ENCODE peak calls at places on chromosomes 1 and 21, in six cellular contexts. One of them, this sample, is unnamed.

GRCh38 chr1:243505986-243506689 is 250.3 kb downstream of the SDCCAG8 start:
- DNase-seq in Peyer's patch: no peak
- DNase-seq in fibroblast of the aortic adventitia: no peak
- DNase-seq in uterus: no peak
- DNase-seq in sigmoid colon: no peak
- DNase-seq in GM20000: peak
- DNase-seq in this sample: no peak

GRCh38 chr21:43315244-43316137 is 111.4 kb downstream of the SIK1 start:
- DNase-seq in Peyer's patch: no peak
- DNase-seq in fibroblast of the aortic adventitia: no peak
- DNase-seq in GM20000: no peak
- DNase-seq in sigmoid colon: no peak
- DNase-seq in uterus: no peak
- DNase-seq in this sample: no peak

GRCh38 chr1:192159769-192160168 is 1.5 kb downstream of the RGS18 start:
- DNase-seq in uterus: no peak
- DNase-seq in Peyer's patch: no peak
- DNase-seq in GM20000: no peak
- DNase-seq in sigmoid colon: no peak
- DNase-seq in fibroblast of the aortic adventitia: no peak
- DNase-seq in this sample: no peak

GRCh38 chr1:231053493-231054162 is 13.6 kb upstream of the FAM89A start:
- DNase-seq in sigmoid colon: no peak
- DNase-seq in GM20000: no peak
- DNase-seq in fibroblast of the aortic adventitia: peak
- DNase-seq in uterus: peak
- DNase-seq in Peyer's patch: no peak
- DNase-seq in this sample: peak

GRCh38 chr1:84298688-84299535 is 2.6 kb upstream of the SAMD13 start:
- DNase-seq in sigmoid colon: peak
- DNase-seq in Peyer's patch: peak
- DNase-seq in fibroblast of the aortic adventitia: peak
- DNase-seq in uterus: peak
- DNase-seq in GM20000: peak
- DNase-seq in this sample: no peak

GRCh38 chr1:201703646-201704438 is 125.1 kb upstream of the IPO9 start:
- DNase-seq in GM20000: peak
- DNase-seq in Peyer's patch: peak
- DNase-seq in sigmoid colon: peak
- DNase-seq in fibroblast of the aortic adventitia: peak
- DNase-seq in uterus: peak
- DNase-seq in this sample: no peak

GRCh38 chr1:85284202-85284601 is 7.8 kb upstream of the BCL10 start:
- DNase-seq in fibroblast of the aortic adventitia: no peak
- DNase-seq in Peyer's patch: no peak
- DNase-seq in uterus: no peak
- DNase-seq in sigmoid colon: no peak
- DNase-seq in GM20000: no peak
- DNase-seq in this sample: no peak

GRCh38 chr1:47788761-47789160 is 208.4 kb downstream of the TRABD2B start:
- DNase-seq in Peyer's patch: no peak
- DNase-seq in fibroblast of the aortic adventitia: no peak
- DNase-seq in uterus: no peak
- DNase-seq in sigmoid colon: no peak
- DNase-seq in GM20000: no peak
- DNase-seq in this sample: no peak

GRCh38 chr1:227929746-227930472 is 17.8 kb downstream of the WNT9A start:
- DNase-seq in fibroblast of the aortic adventitia: no peak
- DNase-seq in uterus: no peak
- DNase-seq in sigmoid colon: no peak
- DNase-seq in GM20000: no peak
- DNase-seq in Peyer's patch: no peak
- DNase-seq in this sample: no peak

GRCh38 chr1:26799479-26800133 is 11.9 kb downstream of the PIGV start:
- DNase-seq in sigmoid colon: peak
- DNase-seq in Peyer's patch: no peak
- DNase-seq in uterus: peak
- DNase-seq in fibroblast of the aortic adventitia: peak
- DNase-seq in GM20000: no peak
- DNase-seq in this sample: no peak

GRCh38 chr1:185656663-185657062 is 77.5 kb upstream of the HMCN1 start:
- DNase-seq in fibroblast of the aortic adventitia: no peak
- DNase-seq in Peyer's patch: no peak
- DNase-seq in sigmoid colon: no peak
- DNase-seq in GM20000: no peak
- DNase-seq in uterus: no peak
- DNase-seq in this sample: no peak

GRCh38 chr1:220235462-220235861 is 36.8 kb downstream of the RAB3GAP2 start:
- DNase-seq in GM20000: no peak
- DNase-seq in fibroblast of the aortic adventitia: no peak
- DNase-seq in uterus: no peak
- DNase-seq in Peyer's patch: no peak
- DNase-seq in sigmoid colon: no peak
- DNase-seq in this sample: no peak

DNA sequence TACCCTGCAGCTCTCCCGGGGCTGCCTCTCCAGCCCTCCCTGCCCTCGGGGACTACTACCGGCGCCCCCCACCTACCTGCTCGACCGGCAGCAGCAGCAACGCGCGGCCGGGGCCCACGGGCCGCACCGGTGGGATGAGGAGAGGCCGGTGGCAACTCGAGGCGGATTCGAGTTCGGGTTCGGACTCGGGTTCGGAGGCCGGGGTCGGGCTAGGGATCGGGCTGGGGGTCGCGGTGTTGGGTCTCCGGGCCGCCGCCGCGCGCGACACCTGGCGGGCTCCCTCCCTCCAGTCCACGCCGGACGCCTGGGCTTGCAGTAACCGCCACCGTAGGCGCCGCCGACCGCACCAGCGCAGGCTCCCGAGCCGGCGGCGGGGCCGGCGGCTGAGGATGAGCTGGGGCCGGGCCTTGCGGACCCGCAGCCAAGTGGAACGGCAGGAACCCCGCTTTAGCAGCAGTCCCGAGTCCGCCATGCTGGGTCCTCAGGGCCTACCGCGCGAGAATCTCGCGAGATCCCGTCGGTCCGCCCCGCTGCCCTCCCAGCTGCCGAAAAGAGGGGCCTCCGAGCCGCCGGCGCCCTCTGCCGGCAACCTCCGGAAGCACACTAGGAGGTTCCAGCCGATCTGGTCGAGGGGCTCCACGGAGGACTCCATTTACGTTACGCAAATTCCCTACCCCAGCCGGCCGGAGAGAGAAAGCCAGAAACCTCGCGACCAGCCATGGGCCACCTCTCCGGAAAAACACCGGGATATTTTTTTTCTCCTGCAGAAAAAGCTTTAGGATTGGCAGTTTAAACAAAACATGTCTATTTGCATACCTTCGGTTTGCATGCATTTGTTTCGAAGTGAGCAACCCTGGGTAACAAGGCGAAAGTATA is at the start of gene NOL9:
- DNase-seq in GM20000: peak
- DNase-seq in fibroblast of the aortic adventitia: peak
- DNase-seq in Peyer's patch: peak
- DNase-seq in sigmoid colon: peak
- DNase-seq in uterus: peak
- DNase-seq in this sample: peak
- TF ChIP-seq CTCF in GM20000: peak
- TF ChIP-seq CTCF in fibroblast of the aortic adventitia: peak
- TF ChIP-seq CTCF in Peyer's patch: peak
- TF ChIP-seq CTCF in sigmoid colon: peak
- TF ChIP-seq CTCF in uterus: peak
- TF ChIP-seq CTCF in this sample: peak

GRCh38 chr21:32826317-32827167 is 55.0 kb upstream of the PAXBP1 start:
- DNase-seq in GM20000: peak
- DNase-seq in uterus: no peak
- DNase-seq in fibroblast of the aortic adventitia: peak
- DNase-seq in Peyer's patch: no peak
- DNase-seq in sigmoid colon: no peak
- DNase-seq in this sample: peak
- TF ChIP-seq CTCF in GM20000: peak
- TF ChIP-seq CTCF in uterus: peak
- TF ChIP-seq CTCF in fibroblast of the aortic adventitia: peak
- TF ChIP-seq CTCF in Peyer's patch: peak
- TF ChIP-seq CTCF in sigmoid colon: peak
- TF ChIP-seq CTCF in this sample: peak

GRCh38 chr1:157437301-157437700 is 115.0 kb downstream of the FCRL5 start:
- DNase-seq in GM20000: no peak
- DNase-seq in Peyer's patch: no peak
- DNase-seq in uterus: no peak
- DNase-seq in sigmoid colon: no peak
- DNase-seq in fibroblast of the aortic adventitia: no peak
- DNase-seq in this sample: no peak

GRCh38 chr1:157429841-157430240 is 122.5 kb downstream of the FCRL5 start:
- DNase-seq in fibroblast of the aortic adventitia: peak
- DNase-seq in Peyer's patch: no peak
- DNase-seq in GM20000: no peak
- DNase-seq in sigmoid colon: no peak
- DNase-seq in uterus: no peak
- DNase-seq in this sample: no peak

DNA sequence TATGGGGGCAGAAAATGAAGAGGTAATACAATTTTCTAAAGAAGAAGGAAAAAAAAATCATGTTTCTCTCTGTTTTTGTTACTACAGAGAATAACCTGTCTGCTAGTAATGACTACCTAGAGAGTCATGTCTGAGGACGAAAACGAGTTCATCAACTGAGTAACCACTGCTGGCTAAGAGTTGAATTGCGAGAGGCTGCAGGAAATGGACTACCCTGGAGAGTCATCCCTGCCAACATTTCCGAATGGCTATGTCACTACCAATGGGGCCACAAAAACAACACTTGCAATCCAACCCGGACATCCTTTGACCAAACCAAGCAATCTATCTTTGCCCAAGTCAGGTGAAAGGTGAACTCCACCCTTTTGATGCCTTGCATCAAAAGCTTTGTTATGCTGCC is 120.6 kb downstream of the FCRL5 start:
- DNase-seq in fibroblast of the aortic adventitia: peak
- DNase-seq in Peyer's patch: no peak
- DNase-seq in uterus: no peak
- DNase-seq in sigmoid colon: no peak
- DNase-seq in GM20000: no peak
- DNase-seq in this sample: no peak
- TF ChIP-seq CTCF in fibroblast of the aortic adventitia: peak
- TF ChIP-seq CTCF in Peyer's patch: no peak
- TF ChIP-seq CTCF in uterus: no peak
- TF ChIP-seq CTCF in sigmoid colon: no peak
- TF ChIP-seq CTCF in GM20000: no peak
- TF ChIP-seq CTCF in this sample: no peak

GRCh38 chr21:25735221-25735894 is 586 bp downstream of the GABPA start:
- DNase-seq in sigmoid colon: peak
- DNase-seq in GM20000: peak
- DNase-seq in uterus: peak
- DNase-seq in fibroblast of the aortic adventitia: peak
- DNase-seq in Peyer's patch: peak
- DNase-seq in this sample: peak
- TF ChIP-seq CTCF in sigmoid colon: no peak
- TF ChIP-seq CTCF in GM20000: no peak
- TF ChIP-seq CTCF in uterus: no peak
- TF ChIP-seq CTCF in fibroblast of the aortic adventitia: peak
- TF ChIP-seq CTCF in Peyer's patch: no peak
- TF ChIP-seq CTCF in this sample: no peak

DNA sequence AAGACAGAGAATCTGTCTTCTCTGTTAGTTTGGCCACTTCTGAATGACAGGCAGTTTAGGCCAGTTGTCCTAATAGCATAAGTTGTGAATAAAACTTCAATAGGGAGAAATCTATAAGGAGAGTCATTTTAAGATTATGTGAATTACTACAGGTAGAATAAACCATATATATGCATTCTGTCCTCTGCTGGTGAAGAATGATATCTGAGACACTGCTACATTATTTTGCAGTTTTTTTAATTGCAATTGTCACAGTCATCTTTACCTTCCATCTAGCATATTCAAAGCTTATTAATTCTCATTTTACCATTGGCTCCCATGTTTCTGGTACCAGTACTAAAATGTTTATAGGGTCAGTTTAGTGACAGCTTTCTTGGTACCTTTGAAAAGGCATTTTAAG is 519.6 kb upstream of the DEPDC1 start:
- DNase-seq in Peyer's patch: no peak
- DNase-seq in GM20000: no peak
- DNase-seq in fibroblast of the aortic adventitia: no peak
- DNase-seq in uterus: no peak
- DNase-seq in sigmoid colon: no peak
- DNase-seq in this sample: no peak
- TF ChIP-seq CTCF in Peyer's patch: no peak
- TF ChIP-seq CTCF in GM20000: no peak
- TF ChIP-seq CTCF in fibroblast of the aortic adventitia: peak
- TF ChIP-seq CTCF in uterus: no peak
- TF ChIP-seq CTCF in sigmoid colon: no peak
- TF ChIP-seq CTCF in this sample: no peak

GRCh38 chr1:225441314-225442119 is 13.7 kb upstream of the LBR start:
- DNase-seq in uterus: no peak
- DNase-seq in sigmoid colon: peak
- DNase-seq in Peyer's patch: no peak
- DNase-seq in fibroblast of the aortic adventitia: no peak
- DNase-seq in GM20000: no peak
- DNase-seq in this sample: no peak
- TF ChIP-seq CTCF in uterus: peak
- TF ChIP-seq CTCF in sigmoid colon: no peak
- TF ChIP-seq CTCF in Peyer's patch: no peak
- TF ChIP-seq CTCF in fibroblast of the aortic adventitia: peak
- TF ChIP-seq CTCF in GM20000: peak
- TF ChIP-seq CTCF in this sample: peak

DNA sequence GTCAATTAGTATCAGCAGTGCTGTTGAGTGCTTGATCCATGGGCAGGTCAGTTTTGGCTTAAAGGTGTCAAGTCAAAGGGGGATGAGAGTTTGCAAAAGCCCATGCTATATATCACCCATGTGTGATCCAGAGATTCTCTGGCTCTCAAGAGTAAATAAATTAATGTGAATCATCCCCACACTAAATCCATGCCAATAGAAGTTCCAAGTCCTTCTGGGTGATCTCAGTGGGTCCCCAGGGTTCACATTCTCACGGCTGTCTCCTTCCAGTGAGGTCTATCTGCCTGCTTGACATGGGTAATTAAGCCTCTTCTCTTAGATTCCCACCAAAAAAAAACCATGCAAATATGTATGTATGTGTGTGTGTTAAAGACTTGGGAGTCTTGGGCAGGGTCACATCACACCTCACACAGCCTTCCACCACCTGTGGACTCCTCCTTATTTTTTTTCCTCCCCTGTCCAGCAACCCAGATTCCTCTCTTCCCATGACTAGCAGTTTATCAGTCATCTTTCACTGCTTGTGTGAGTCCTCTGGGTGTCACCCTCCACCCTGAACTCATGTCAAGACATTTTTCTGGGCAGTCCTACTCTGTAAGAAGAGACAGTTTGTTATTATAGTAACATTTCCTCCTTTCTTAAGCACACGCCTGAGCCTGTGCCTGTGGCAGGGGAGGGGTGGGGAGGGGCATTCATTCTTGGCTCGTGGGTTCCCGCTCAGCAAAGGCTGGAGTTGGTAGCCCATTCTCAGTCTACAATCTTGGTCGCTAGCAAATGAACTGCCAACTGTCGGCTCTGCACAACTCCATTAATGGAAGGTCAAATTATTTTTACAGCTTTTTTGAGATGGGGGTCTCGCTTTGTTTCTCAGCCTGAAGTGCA is 14.3 kb upstream of the S100A11 start:
- DNase-seq in sigmoid colon: no peak
- DNase-seq in GM20000: no peak
- DNase-seq in uterus: no peak
- DNase-seq in Peyer's patch: no peak
- DNase-seq in fibroblast of the aortic adventitia: peak
- DNase-seq in this sample: no peak
- TF ChIP-seq CTCF in sigmoid colon: no peak
- TF ChIP-seq CTCF in GM20000: no peak
- TF ChIP-seq CTCF in uterus: no peak
- TF ChIP-seq CTCF in Peyer's patch: no peak
- TF ChIP-seq CTCF in fibroblast of the aortic adventitia: no peak
- TF ChIP-seq CTCF in this sample: no peak